ENCODE peak calls at places on chromosomes 5 and 9, in eight cellular contexts. A is GM13976; Z is activated T-helper 9 cell treated with anti-CD3 and anti-CD28 coated beads, Interleukin-2, amount 50 U/mL, for 16 hours; P is fibroblast of pulmonary artery; G is stimulated activated effector memory CD8-positive, alpha-beta T cell treated with anti-CD3 and anti-CD28 coated beads, Interleukin-12 subunit alpha, Interleukin-12 subunit beta, amount 100 ng/mL, for 72 hours; L is NK-92 treated with Interleukin-12 subunit alpha and Interleukin-12 subunit beta, amount 100 ng/mL, for 24 hours; N is HFFc6; C is NCI-H1436. V is an unnamed sample.

GRCh38 chr5:143435207-143435657 is 31.7 kb upstream of the NR3C1 start:
- DNase-seq in A (peak), Z (no peak), P (peak), G (no peak), L (peak), N (no peak), C (no peak), V (no peak)

GRCh38 chr9:104780796-104781395 is 17.0 kb downstream of the NIPSNAP3B start:
- DNase-seq in A (peak), Z (no peak), P (peak), G (no peak), L (no peak), N (peak), C (peak), V (no peak)

GRCh38 chr9:33340186-33340585 is 49.9 kb downstream of the NFX1 start:
- DNase-seq in A (no peak), Z (no peak), P (no peak), G (no peak), L (no peak), N (no peak), C (no peak), V (no peak)

GRCh38 chr5:164422400-164422799 is 917.0 kb downstream of the MAT2B start:
- DNase-seq in A (no peak), Z (no peak), P (peak), G (no peak), L (no peak), N (no peak), C (no peak), V (no peak)

GRCh38 chr9:134631881-134632280 is 9.7 kb upstream of the COL5A1 start:
- DNase-seq in A (no peak), Z (no peak), P (no peak), G (no peak), L (no peak), N (no peak), C (no peak), V (no peak)

GRCh38 chr5:76145945-76146344 is 62.8 kb downstream of the SV2C start:
- DNase-seq in A (peak), Z (no peak), P (no peak), G (no peak), L (no peak), N (no peak), C (no peak), V (no peak)

GRCh38 chr5:146753618-146754123 is 124.9 kb downstream of the PPP2R2B start:
- DNase-seq in A (no peak), Z (no peak), P (no peak), G (no peak), L (no peak), N (no peak), C (peak), V (no peak)

GRCh38 chr5:123755587-123756324 is 243.8 kb downstream of the CSNK1G3 start:
- DNase-seq in A (no peak), Z (no peak), P (peak), G (no peak), L (no peak), N (peak), C (no peak), V (peak)

GRCh38 chr5:76331139-76331538 is 71.9 kb upstream of the IQGAP2 start:
- DNase-seq in A (no peak), Z (no peak), P (no peak), G (peak), L (no peak), N (no peak), C (no peak), V (no peak)

GRCh38 chr5:168356592-168356991 is 65.1 kb downstream of the WWC1 start:
- DNase-seq in A (no peak), Z (no peak), P (no peak), G (no peak), L (no peak), N (no peak), C (no peak), V (no peak)

GRCh38 chr5:26582350-26583040 is 455.9 kb downstream of the CDH9 start:
- DNase-seq in A (no peak), Z (no peak), P (peak), G (no peak), L (no peak), N (no peak), C (peak), V (no peak)

GRCh38 chr5:150468206-150468605 is 18.7 kb upstream of the RPS14 start:
- DNase-seq in A (no peak), Z (no peak), P (no peak), G (no peak), L (no peak), N (no peak), C (no peak), V (no peak)

GRCh38 chr9:87646546-87646945 is 79.4 kb upstream of the CTSL start:
- DNase-seq in A (no peak), Z (no peak), P (no peak), G (no peak), L (no peak), N (no peak), C (no peak), V (no peak)

GRCh38 chr5:157342822-157343402 is 77.0 kb downstream of the CYFIP2 start:
- DNase-seq in A (peak), Z (no peak), P (peak), G (peak), L (no peak), N (no peak), C (no peak), V (no peak)

GRCh38 chr9:136864996-136865767 is 926 bp downstream of the EDF1 start:
- DNase-seq in A (no peak), Z (no peak), P (no peak), G (no peak), L (no peak), N (no peak), C (no peak), V (no peak)

GRCh38 chr5:104088876-104089778 is 526.5 kb upstream of the NUDT12 start:
- DNase-seq in A (no peak), Z (no peak), P (no peak), G (no peak), L (no peak), N (no peak), C (no peak), V (peak)